ENCODE peak calls at places on chromosomes 3 and 15, in seven cellular contexts. W, D, E, U, Y, G and N are unnamed samples.
A peak's percentile ranks its signal among the peaks of the same experiment; 100 is the strongest.

GRCh38 chr3:11604139-11604895 is 39.4 kb downstream of the VGLL4 start:
- DNase-seq in D (no peak), W (no peak), E (no peak), G (no peak), Y (no peak), U (no peak), N (no peak)

GRCh38 chr15:29750754-29751153 is 71.5 kb downstream of the TJP1 start:
- DNase-seq in W (no peak), D (no peak), U (no peak), E (no peak), Y (no peak), G (no peak), N (no peak)

GRCh38 chr15:96418146-96418545 is 87.6 kb downstream of the NR2F2 start:
- DNase-seq in W (no peak), U (no peak), D (no peak), G (no peak), E (no peak), Y (peak; percentile 73), N (no peak)

GRCh38 chr15:91559066-91559465 is 294.4 kb upstream of the SLCO3A1 start:
- DNase-seq in U (no peak), G (no peak), W (no peak), E (no peak), Y (peak; percentile 17), D (no peak), N (no peak)

GRCh38 chr3:151924753-151925152 is 51.3 kb downstream of the SUCNR1 start:
- DNase-seq in D (no peak), Y (no peak), W (no peak), G (no peak), E (no peak), U (no peak), N (no peak)

GRCh38 chr3:194689493-194689901 is 3.8 kb downstream of the FAM43A start:
- DNase-seq in W (no peak), Y (no peak), U (no peak), E (no peak), G (peak; percentile 60), D (no peak), N (no peak)

GRCh38 chr3:34351857-34352545 is 553.6 kb downstream of the PDCD6IP start:
- DNase-seq in W (no peak), D (no peak), Y (no peak), U (no peak), E (no peak), G (no peak), N (no peak)

GRCh38 chr3:115861166-115861733 is 237.9 kb downstream of the GAP43 start:
- DNase-seq in U (no peak), D (no peak), W (no peak), Y (no peak), E (no peak), G (no peak), N (no peak)

GRCh38 chr3:125151916-125152315 is 60.6 kb downstream of the SLC12A8 start:
- DNase-seq in Y (no peak), D (no peak), G (peak; percentile 59), E (no peak), W (no peak), U (no peak), N (no peak)

GRCh38 chr15:80893777-80894176 is 95.8 kb downstream of the MESD start:
- DNase-seq in D (no peak), U (no peak), G (peak; percentile 52), E (no peak), W (no peak), Y (no peak), N (no peak)

GRCh38 chr15:101138913-101139880 is 112.7 kb downstream of the CHSY1 start:
- DNase-seq in E (peak; percentile 61), D (no peak), G (no peak), W (no peak), Y (no peak), U (no peak), N (no peak)

GRCh38 chr3:15299036-15299435 is 33.4 kb downstream of the SH3BP5 start:
- DNase-seq in G (peak; percentile 89), D (no peak), E (no peak), W (no peak), U (no peak), Y (peak; percentile 63), N (no peak)

GRCh38 chr3:15815696-15816095 is 17.9 kb upstream of the ANKRD28 start:
- DNase-seq in E (no peak), G (peak; percentile 24), D (no peak), W (no peak), Y (no peak), U (no peak), N (no peak)

GRCh38 chr3:175105066-175105465 is 245.9 kb downstream of the NAALADL2 start:
- DNase-seq in E (no peak), D (no peak), Y (no peak), U (no peak), W (no peak), G (no peak), N (no peak)

GRCh38 chr3:155079795-155080546 is at the start of gene MME:
- DNase-seq in U (no peak), G (peak; percentile 25), E (no peak), Y (peak; percentile 44), W (no peak), D (peak; percentile 91), N (peak; percentile 49)